ENCODE peak calls at places on chromosomes 4 and X, in six cellular contexts. One of them, this sample, is unnamed.
A peak's percentile ranks its signal among the peaks of the same experiment; 100 is the strongest.

GRCh38 chr4:161799687-161800086 is 364.1 kb downstream of the FSTL5 start:
- DNase-seq in Panc1: no peak
- DNase-seq in GM20000: no peak
- DNase-seq in uterus: no peak
- DNase-seq in WERI-Rb-1: no peak
- DNase-seq in RWPE1: no peak
- DNase-seq in this sample: no peak

GRCh38 chr4:140071806-140072205 is 82.2 kb downstream of the MAML3 start:
- DNase-seq in Panc1: no peak
- DNase-seq in uterus: no peak
- DNase-seq in GM20000: peak; percentile 45
- DNase-seq in RWPE1: no peak
- DNase-seq in WERI-Rb-1: peak; percentile 25
- DNase-seq in this sample: peak; percentile 94

GRCh38 chr4:172892300-172892699 is 276.3 kb upstream of the GALNT7 start:
- DNase-seq in GM20000: no peak
- DNase-seq in RWPE1: no peak
- DNase-seq in WERI-Rb-1: no peak
- DNase-seq in uterus: no peak
- DNase-seq in Panc1: peak; percentile 15
- DNase-seq in this sample: no peak

GRCh38 chr4:101973331-101973730 is 182.8 kb downstream of the BANK1 start:
- DNase-seq in RWPE1: no peak
- DNase-seq in Panc1: no peak
- DNase-seq in WERI-Rb-1: no peak
- DNase-seq in uterus: no peak
- DNase-seq in GM20000: no peak
- DNase-seq in this sample: no peak

GRCh38 chrX:40010550-40011364 is 87.0 kb downstream of the BCOR start:
- DNase-seq in uterus: no peak
- DNase-seq in Panc1: no peak
- DNase-seq in GM20000: no peak
- DNase-seq in RWPE1: no peak
- DNase-seq in WERI-Rb-1: peak; percentile 22
- DNase-seq in this sample: peak; percentile 36

GRCh38 chr4:185039508-185040273 is 21.4 kb downstream of the HELT start:
- DNase-seq in Panc1: peak; percentile 41
- DNase-seq in WERI-Rb-1: peak; percentile 57
- DNase-seq in GM20000: peak; percentile 78
- DNase-seq in RWPE1: peak; percentile 70
- DNase-seq in uterus: peak; percentile 35
- DNase-seq in this sample: peak; percentile 67

GRCh38 chr4:3011456-3012220 is 48.3 kb downstream of the GRK4 start:
- DNase-seq in RWPE1: no peak
- DNase-seq in GM20000: no peak
- DNase-seq in Panc1: no peak
- DNase-seq in uterus: no peak
- DNase-seq in WERI-Rb-1: no peak
- DNase-seq in this sample: no peak

GRCh38 chr4:137474711-137475301 is 57.5 kb downstream of the PCDH18 start:
- DNase-seq in uterus: no peak
- DNase-seq in GM20000: no peak
- DNase-seq in RWPE1: no peak
- DNase-seq in Panc1: no peak
- DNase-seq in WERI-Rb-1: no peak
- DNase-seq in this sample: no peak

GRCh38 chrX:12011075-12011474 is 127.2 kb upstream of the FRMPD4 start:
- DNase-seq in uterus: no peak
- DNase-seq in WERI-Rb-1: no peak
- DNase-seq in GM20000: no peak
- DNase-seq in Panc1: no peak
- DNase-seq in RWPE1: peak; percentile 35
- DNase-seq in this sample: no peak

GRCh38 chr4:1345905-1346780 is 865 bp upstream of the UVSSA start:
- DNase-seq in RWPE1: peak; percentile 16
- DNase-seq in GM20000: peak; percentile 69
- DNase-seq in WERI-Rb-1: peak; percentile 68
- DNase-seq in uterus: peak; percentile 59
- DNase-seq in Panc1: no peak
- DNase-seq in this sample: peak; percentile 51

GRCh38 chr4:1035510-1035909 is 24.1 kb downstream of the FGFRL1 start:
- DNase-seq in GM20000: no peak
- DNase-seq in uterus: no peak
- DNase-seq in WERI-Rb-1: no peak
- DNase-seq in RWPE1: no peak
- DNase-seq in Panc1: no peak
- DNase-seq in this sample: no peak

GRCh38 chr4:140635606-140636005 is 66.8 kb upstream of the UCP1 start:
- DNase-seq in GM20000: no peak
- DNase-seq in Panc1: no peak
- DNase-seq in uterus: no peak
- DNase-seq in RWPE1: peak; percentile 62
- DNase-seq in WERI-Rb-1: no peak
- DNase-seq in this sample: no peak

GRCh38 chr4:151104621-151105020 is 5.2 kb downstream of the RPS3A start:
- DNase-seq in uterus: no peak
- DNase-seq in GM20000: no peak
- DNase-seq in Panc1: no peak
- DNase-seq in RWPE1: no peak
- DNase-seq in WERI-Rb-1: no peak
- DNase-seq in this sample: no peak

GRCh38 chr4:48603366-48604003 is 113.4 kb downstream of the ZAR1 start:
- DNase-seq in GM20000: no peak
- DNase-seq in uterus: no peak
- DNase-seq in RWPE1: no peak
- DNase-seq in Panc1: no peak
- DNase-seq in WERI-Rb-1: no peak
- DNase-seq in this sample: no peak

GRCh38 chrX:3516051-3516541 is 169.6 kb upstream of the MXRA5 start:
- DNase-seq in Panc1: no peak
- DNase-seq in RWPE1: no peak
- DNase-seq in uterus: no peak
- DNase-seq in WERI-Rb-1: no peak
- DNase-seq in GM20000: no peak
- DNase-seq in this sample: no peak

GRCh38 chrX:97987979-97988378 is 1104.3 kb downstream of the RPA4 start:
- DNase-seq in GM20000: no peak
- DNase-seq in Panc1: no peak
- DNase-seq in RWPE1: no peak
- DNase-seq in uterus: no peak
- DNase-seq in WERI-Rb-1: no peak
- DNase-seq in this sample: no peak

GRCh38 chr4:176350671-176351070 is 30.9 kb downstream of the SPCS3 start:
- DNase-seq in WERI-Rb-1: no peak
- DNase-seq in RWPE1: no peak
- DNase-seq in Panc1: no peak
- DNase-seq in uterus: no peak
- DNase-seq in GM20000: no peak
- DNase-seq in this sample: no peak

GRCh38 chr4:87235020-87235671 is 14.7 kb upstream of the KLHL8 start:
- DNase-seq in GM20000: no peak
- DNase-seq in Panc1: no peak
- DNase-seq in uterus: no peak
- DNase-seq in WERI-Rb-1: no peak
- DNase-seq in RWPE1: no peak
- DNase-seq in this sample: no peak

GRCh38 chr4:109699553-109700225 is 3.6 kb downstream of the CASP6 start:
- DNase-seq in WERI-Rb-1: no peak
- DNase-seq in Panc1: no peak
- DNase-seq in GM20000: no peak
- DNase-seq in uterus: no peak
- DNase-seq in RWPE1: no peak
- DNase-seq in this sample: no peak

GRCh38 chr4:73275318-73275654 is 16.7 kb upstream of the ANKRD17 start:
- DNase-seq in RWPE1: no peak
- DNase-seq in Panc1: no peak
- DNase-seq in GM20000: no peak
- DNase-seq in uterus: no peak
- DNase-seq in WERI-Rb-1: no peak
- DNase-seq in this sample: no peak

GRCh38 chr4:17063870-17064269 is 165.4 kb upstream of the LDB2 start:
- DNase-seq in RWPE1: no peak
- DNase-seq in uterus: no peak
- DNase-seq in Panc1: no peak
- DNase-seq in GM20000: no peak
- DNase-seq in WERI-Rb-1: no peak
- DNase-seq in this sample: no peak

GRCh38 chr4:101122019-101122418 is 225.3 kb downstream of the PPP3CA start:
- DNase-seq in Panc1: no peak
- DNase-seq in WERI-Rb-1: no peak
- DNase-seq in uterus: no peak
- DNase-seq in RWPE1: no peak
- DNase-seq in GM20000: no peak
- DNase-seq in this sample: no peak

GRCh38 chrX:40652664-40653063 is 5.3 kb upstream of the CXorf38 start:
- DNase-seq in uterus: no peak
- DNase-seq in Panc1: no peak
- DNase-seq in RWPE1: no peak
- DNase-seq in WERI-Rb-1: no peak
- DNase-seq in GM20000: no peak
- DNase-seq in this sample: no peak

GRCh38 chr4:6177587-6178197 is 22.7 kb downstream of the JAKMIP1 start:
- DNase-seq in Panc1: no peak
- DNase-seq in RWPE1: no peak
- DNase-seq in WERI-Rb-1: peak; percentile 59
- DNase-seq in GM20000: no peak
- DNase-seq in uterus: no peak
- DNase-seq in this sample: peak; percentile 76

GRCh38 chr4:177405508-177405907 is 36.7 kb downstream of the AGA start:
- DNase-seq in WERI-Rb-1: no peak
- DNase-seq in Panc1: no peak
- DNase-seq in uterus: no peak
- DNase-seq in GM20000: no peak
- DNase-seq in RWPE1: no peak
- DNase-seq in this sample: no peak

GRCh38 chrX:113512700-113513395 is 672.2 kb upstream of the AMOT start:
- DNase-seq in GM20000: no peak
- DNase-seq in uterus: no peak
- DNase-seq in Panc1: peak; percentile 10
- DNase-seq in WERI-Rb-1: no peak
- DNase-seq in RWPE1: peak; percentile 42
- DNase-seq in this sample: no peak

GRCh38 chr4:38965866-38966265 is 66.3 kb downstream of the TMEM156 start:
- DNase-seq in uterus: no peak
- DNase-seq in Panc1: no peak
- DNase-seq in GM20000: no peak
- DNase-seq in RWPE1: no peak
- DNase-seq in WERI-Rb-1: no peak
- DNase-seq in this sample: no peak

GRCh38 chrX:95509474-95509873 is 1175.2 kb upstream of the DIAPH2 start:
- DNase-seq in WERI-Rb-1: no peak
- DNase-seq in uterus: no peak
- DNase-seq in RWPE1: no peak
- DNase-seq in GM20000: no peak
- DNase-seq in Panc1: no peak
- DNase-seq in this sample: no peak

GRCh38 chrX:95505721-95506120 is 1178.9 kb upstream of the DIAPH2 start:
- DNase-seq in WERI-Rb-1: no peak
- DNase-seq in Panc1: no peak
- DNase-seq in RWPE1: no peak
- DNase-seq in GM20000: no peak
- DNase-seq in uterus: no peak
- DNase-seq in this sample: no peak
- TF ChIP-seq CTCF in WERI-Rb-1: no peak
- TF ChIP-seq CTCF in Panc1: no peak
- TF ChIP-seq CTCF in RWPE1: no peak
- TF ChIP-seq CTCF in GM20000: no peak
- TF ChIP-seq CTCF in uterus: no peak
- TF ChIP-seq CTCF in this sample: no peak

GRCh38 chrX:150365953-150366911 is 3.1 kb downstream of the MAMLD1 start:
- DNase-seq in Panc1: no peak
- DNase-seq in uterus: peak; percentile 54
- DNase-seq in GM20000: no peak
- DNase-seq in RWPE1: no peak
- DNase-seq in WERI-Rb-1: peak; percentile 29
- DNase-seq in this sample: peak; percentile 16
- TF ChIP-seq CTCF in Panc1: peak; percentile 21
- TF ChIP-seq CTCF in uterus: no peak
- TF ChIP-seq CTCF in GM20000: no peak
- TF ChIP-seq CTCF in RWPE1: no peak
- TF ChIP-seq CTCF in WERI-Rb-1: no peak
- TF ChIP-seq CTCF in this sample: no peak

GRCh38 chrX:129116651-129117050 is 406.6 kb downstream of the SMARCA1 start:
- DNase-seq in Panc1: no peak
- DNase-seq in uterus: no peak
- DNase-seq in RWPE1: no peak
- DNase-seq in GM20000: no peak
- DNase-seq in WERI-Rb-1: no peak
- DNase-seq in this sample: no peak
- TF ChIP-seq CTCF in Panc1: peak; percentile 6
- TF ChIP-seq CTCF in uterus: no peak
- TF ChIP-seq CTCF in RWPE1: no peak
- TF ChIP-seq CTCF in GM20000: no peak
- TF ChIP-seq CTCF in WERI-Rb-1: no peak
- TF ChIP-seq CTCF in this sample: no peak

GRCh38 chr4:14452001-14452400 is 550.3 kb upstream of the CPEB2 start:
- DNase-seq in Panc1: no peak
- DNase-seq in uterus: no peak
- DNase-seq in GM20000: no peak
- DNase-seq in WERI-Rb-1: no peak
- DNase-seq in RWPE1: no peak
- DNase-seq in this sample: no peak

GRCh38 chr4:14446311-14446710 is 556.0 kb upstream of the CPEB2 start:
- DNase-seq in Panc1: no peak
- DNase-seq in WERI-Rb-1: no peak
- DNase-seq in RWPE1: peak; percentile 20
- DNase-seq in uterus: no peak
- DNase-seq in GM20000: no peak
- DNase-seq in this sample: no peak

GRCh38 chr4:14446904-14447303 is 555.4 kb upstream of the CPEB2 start:
- DNase-seq in Panc1: no peak
- DNase-seq in RWPE1: no peak
- DNase-seq in uterus: no peak
- DNase-seq in GM20000: no peak
- DNase-seq in WERI-Rb-1: no peak
- DNase-seq in this sample: no peak

GRCh38 chr4:14445882-14446281 is 556.4 kb upstream of the CPEB2 start:
- DNase-seq in RWPE1: peak; percentile 14
- DNase-seq in WERI-Rb-1: no peak
- DNase-seq in GM20000: no peak
- DNase-seq in uterus: no peak
- DNase-seq in Panc1: no peak
- DNase-seq in this sample: no peak

DNA sequence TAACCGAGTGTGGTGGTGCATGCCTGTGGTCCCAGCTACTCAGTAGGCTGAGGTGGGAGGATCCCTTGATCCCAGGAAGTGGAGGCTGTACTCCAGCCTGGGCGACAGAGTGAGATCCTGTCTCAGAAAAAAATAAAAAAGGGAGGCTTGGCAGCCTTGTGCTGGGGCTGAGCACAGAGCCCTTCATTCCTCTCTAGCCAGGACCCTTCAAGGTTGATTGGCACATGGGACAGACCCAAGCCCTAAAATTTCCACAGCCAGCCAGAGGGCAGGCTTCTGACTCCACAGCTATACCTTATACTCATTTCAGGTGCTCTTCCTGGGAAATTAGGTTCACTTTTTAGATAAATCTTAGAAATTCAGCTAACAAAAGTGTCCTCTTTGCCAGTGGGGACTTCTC is 553.0 kb upstream of the CPEB2 start:
- DNase-seq in uterus: no peak
- DNase-seq in WERI-Rb-1: no peak
- DNase-seq in Panc1: no peak
- DNase-seq in RWPE1: no peak
- DNase-seq in GM20000: no peak
- DNase-seq in this sample: no peak
- TF ChIP-seq CTCF in uterus: no peak
- TF ChIP-seq CTCF in WERI-Rb-1: no peak
- TF ChIP-seq CTCF in Panc1: no peak
- TF ChIP-seq CTCF in RWPE1: no peak
- TF ChIP-seq CTCF in GM20000: no peak
- TF ChIP-seq CTCF in this sample: no peak

GRCh38 chrX:48574270-48575266 is at the start of gene RBM3:
- DNase-seq in uterus: peak; percentile 89
- DNase-seq in Panc1: peak; percentile 81
- DNase-seq in WERI-Rb-1: peak; percentile 93
- DNase-seq in RWPE1: peak; percentile 89
- DNase-seq in GM20000: peak; percentile 81
- DNase-seq in this sample: peak; percentile 94
- TF ChIP-seq CTCF in uterus: peak; percentile 53
- TF ChIP-seq CTCF in Panc1: no peak
- TF ChIP-seq CTCF in WERI-Rb-1: peak; percentile 37
- TF ChIP-seq CTCF in RWPE1: peak; percentile 33
- TF ChIP-seq CTCF in GM20000: no peak
- TF ChIP-seq CTCF in this sample: peak; percentile 41

This sample was measured in activated CD8-positive, alpha-beta T cell treated with anti-CD3 and anti-CD28 coated beads for 36 hours.